ENCODE peak calls at places on chromosomes 13 and 19, in five cellular contexts. One of them, this sample, is unnamed.

GRCh38 chr19:55257461-55258411 is 1.1 kb downstream of the PPP6R1 start:
- DNase-seq in H1: no peak
- DNase-seq in GM23338: peak; percentile 46
- DNase-seq in endothelial cell of umbilical vein: peak; percentile 15
- DNase-seq in astrocyte: no peak
- DNase-seq in this sample: peak; percentile 35

GRCh38 chr19:49718511-49718910 is 27.6 kb downstream of the CPT1C start:
- DNase-seq in astrocyte: no peak
- DNase-seq in endothelial cell of umbilical vein: no peak
- DNase-seq in H1: no peak
- DNase-seq in GM23338: peak; percentile 20
- DNase-seq in this sample: no peak

GRCh38 chr13:97257800-97258799 is 36.0 kb downstream of the MBNL2 start:
- DNase-seq in astrocyte: peak; percentile 96
- DNase-seq in H1: no peak
- DNase-seq in endothelial cell of umbilical vein: peak; percentile 98
- DNase-seq in GM23338: peak; percentile 79
- DNase-seq in this sample: peak; percentile 79

GRCh38 chr19:39514840-39515550 is at the start of gene SELENOV:
- DNase-seq in astrocyte: no peak
- DNase-seq in GM23338: peak; percentile 94
- DNase-seq in H1: no peak
- DNase-seq in endothelial cell of umbilical vein: no peak
- DNase-seq in this sample: no peak

GRCh38 chr13:111323950-111324651 is 3.7 kb downstream of the TEX29 start:
- DNase-seq in H1: no peak
- DNase-seq in endothelial cell of umbilical vein: no peak
- DNase-seq in astrocyte: no peak
- DNase-seq in GM23338: no peak
- DNase-seq in this sample: no peak

GRCh38 chr19:45302416-45302815 is 20.3 kb downstream of the CKM start:
- DNase-seq in astrocyte: no peak
- DNase-seq in GM23338: no peak
- DNase-seq in endothelial cell of umbilical vein: no peak
- DNase-seq in H1: no peak
- DNase-seq in this sample: no peak

GRCh38 chr13:98022210-98022609 is 68.7 kb downstream of the IPO5 start:
- DNase-seq in astrocyte: peak; percentile 84
- DNase-seq in GM23338: no peak
- DNase-seq in endothelial cell of umbilical vein: peak; percentile 13
- DNase-seq in H1: no peak
- DNase-seq in this sample: peak; percentile 52

GRCh38 chr13:21476893-21477472 is 17.9 kb upstream of the ZDHHC20 start:
- DNase-seq in H1: peak; percentile 90
- DNase-seq in GM23338: peak; percentile 97
- DNase-seq in astrocyte: peak; percentile 50
- DNase-seq in endothelial cell of umbilical vein: peak; percentile 75
- DNase-seq in this sample: peak; percentile 73

GRCh38 chr13:99215466-99215865 is 14.8 kb downstream of the UBAC2 start:
- DNase-seq in GM23338: no peak
- DNase-seq in astrocyte: no peak
- DNase-seq in H1: no peak
- DNase-seq in endothelial cell of umbilical vein: peak; percentile 27
- DNase-seq in this sample: no peak

GRCh38 chr19:33484226-33484774 is 37.3 kb downstream of the PEPD start:
- DNase-seq in endothelial cell of umbilical vein: no peak
- DNase-seq in astrocyte: no peak
- DNase-seq in GM23338: no peak
- DNase-seq in H1: no peak
- DNase-seq in this sample: no peak
- H3K4me2 ChIP-seq in endothelial cell of umbilical vein: no peak overlapping the region
- H3K4me2 ChIP-seq in astrocyte: no peak overlapping the region
- H3K4me2 ChIP-seq in GM23338: no peak overlapping the region
- H3K4me2 ChIP-seq in H1: no peak overlapping the region
- H3K4me2 ChIP-seq in this sample: no peak overlapping the region

GRCh38 chr19:38168632-38169031 is 55.4 kb downstream of the DPF1 start:
- DNase-seq in endothelial cell of umbilical vein: no peak
- DNase-seq in H1: no peak
- DNase-seq in GM23338: peak; percentile 53
- DNase-seq in astrocyte: no peak
- DNase-seq in this sample: no peak
- H3K4me3 ChIP-seq in endothelial cell of umbilical vein: no peak overlapping the region
- H3K4me3 ChIP-seq in H1: peak overlapping the region; percentile 10
- H3K4me3 ChIP-seq in GM23338: no peak overlapping the region
- H3K4me3 ChIP-seq in astrocyte: no peak overlapping the region
- H3K4me3 ChIP-seq in this sample: no peak overlapping the region

GRCh38 chr19:444677-445210 is 16.1 kb downstream of the SHC2 start:
- DNase-seq in endothelial cell of umbilical vein: no peak
- DNase-seq in GM23338: no peak
- DNase-seq in astrocyte: no peak
- DNase-seq in H1: no peak
- DNase-seq in this sample: no peak
- TF ChIP-seq EZH2 in endothelial cell of umbilical vein: no peak
- TF ChIP-seq EZH2 in GM23338: no peak
- TF ChIP-seq EZH2 in astrocyte: no peak
- TF ChIP-seq EZH2 in H1: no peak
- TF ChIP-seq EZH2 in this sample: no peak

GRCh38 chr19:52904052-52904451 is 6.6 kb upstream of the ZNF320 start:
- DNase-seq in GM23338: peak; percentile 5
- DNase-seq in astrocyte: no peak
- DNase-seq in H1: no peak
- DNase-seq in endothelial cell of umbilical vein: no peak
- DNase-seq in this sample: no peak
- H3K4me2 ChIP-seq in GM23338: no peak overlapping the region
- H3K4me2 ChIP-seq in astrocyte: no peak overlapping the region
- H3K4me2 ChIP-seq in H1: no peak overlapping the region
- H3K4me2 ChIP-seq in endothelial cell of umbilical vein: no peak overlapping the region
- H3K4me2 ChIP-seq in this sample: no peak overlapping the region